ENCODE peak calls at places on chromosomes 3 and 15, in four cellular contexts. I, R, B and G are unnamed samples.

GRCh38 chr3:97959863-97960262 is 12.4 kb downstream of the RIOX2 start:
- DNase-seq in I (no peak), R (no peak), B (no peak), G (no peak)

GRCh38 chr15:85168642-85169173 is 187.1 kb downstream of the PDE8A start:
- DNase-seq in I (peak), R (peak), B (peak), G (peak)

GRCh38 chr3:8987673-8988655 is 24.7 kb upstream of the RAD18 start:
- DNase-seq in I (peak), R (peak), B (peak), G (peak)

GRCh38 chr3:179348325-179349013 is 960 bp downstream of the MFN1 start:
- DNase-seq in I (peak), R (no peak), B (no peak), G (peak)

GRCh38 chr15:71743861-71744382 is 66.4 kb upstream of the NR2E3 start:
- DNase-seq in I (peak), R (peak), B (peak), G (peak)

GRCh38 chr3:58623478-58623877 is 43.1 kb downstream of the FAM3D start:
- DNase-seq in I (no peak), R (no peak), B (no peak), G (no peak)

GRCh38 chr3:141575879-141576743 is 89.3 kb downstream of the RASA2 start:
- DNase-seq in I (no peak), R (peak), B (no peak), G (peak)

GRCh38 chr3:38268522-38268921 is 2.9 kb downstream of the SLC22A13 start:
- DNase-seq in I (no peak), R (no peak), B (no peak), G (no peak)

GRCh38 chr3:195372220-195372619 is 70.6 kb downstream of the ACAP2 start:
- DNase-seq in I (peak), R (no peak), B (no peak), G (peak)

GRCh38 chr15:31345606-31346366 is 19.2 kb downstream of the KLF13 start:
- DNase-seq in I (no peak), R (peak), B (no peak), G (no peak)

GRCh38 chr3:15979490-15979889 is 181.7 kb upstream of the ANKRD28 start:
- DNase-seq in I (no peak), R (no peak), B (no peak), G (no peak)

GRCh38 chr3:15976524-15976923 is 178.7 kb upstream of the ANKRD28 start:
- DNase-seq in I (peak), R (no peak), B (no peak), G (no peak)

GRCh38 chr3:15977089-15977488 is 179.3 kb upstream of the ANKRD28 start:
- DNase-seq in I (no peak), R (no peak), B (no peak), G (no peak)

GRCh38 chr3:15979900-15980299 is 182.1 kb upstream of the ANKRD28 start:
- DNase-seq in I (no peak), R (no peak), B (no peak), G (no peak)

DNA sequence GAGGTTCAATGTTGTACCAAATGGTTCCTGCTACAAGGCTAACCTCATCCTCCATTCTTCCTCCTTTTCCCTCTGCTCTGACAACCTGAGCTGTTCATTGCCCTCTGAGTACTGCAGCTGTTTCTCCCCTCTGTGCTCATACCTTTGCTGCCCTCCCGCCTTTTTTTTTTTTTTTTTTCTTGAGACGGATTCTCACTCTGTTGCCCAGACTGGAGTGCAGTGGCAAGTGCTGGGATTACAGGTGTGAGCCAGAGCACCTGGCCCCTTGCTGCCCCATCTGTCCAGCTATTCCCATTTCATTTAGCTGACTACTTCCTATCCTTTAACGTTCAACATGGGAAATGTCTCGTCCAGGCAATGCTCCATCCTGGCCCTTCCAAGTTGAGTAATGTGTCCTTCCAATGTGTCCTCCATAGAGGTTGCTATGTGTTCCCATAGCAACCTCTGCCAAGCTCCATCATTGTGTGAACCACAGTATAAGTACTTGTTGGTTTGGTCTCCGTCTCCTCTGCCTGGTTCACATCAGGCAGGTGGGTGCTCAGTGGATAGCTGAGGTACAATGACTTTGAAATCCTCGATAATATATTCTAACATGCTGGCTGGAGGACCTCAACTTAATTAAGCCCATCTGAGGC is 179.9 kb upstream of the ANKRD28 start:
- DNase-seq in I (no peak), R (no peak), B (no peak), G (no peak)
- TF ChIP-seq CTCF in I (no peak), R (no peak), B (no peak), G (no peak)

GRCh38 chr3:14152233-14152962 is 26.0 kb downstream of the XPC start:
- DNase-seq in I (no peak), R (peak), B (no peak), G (no peak)
- TF ChIP-seq CTCF in I (peak), R (peak), B (no peak), G (no peak)

GRCh38 chr3:50632450-50632849 is 15.5 kb downstream of the MAPKAPK3 start:
- DNase-seq in I (no peak), R (no peak), B (no peak), G (no peak)

GRCh38 chr3:50633233-50633795 is 16.4 kb downstream of the MAPKAPK3 start:
- DNase-seq in I (no peak), R (no peak), B (no peak), G (no peak)

GRCh38 chr3:50630394-50630793 is 13.4 kb downstream of the MAPKAPK3 start:
- DNase-seq in I (no peak), R (no peak), B (no peak), G (no peak)

GRCh38 chr3:50628601-50629000 is 11.7 kb downstream of the MAPKAPK3 start:
- DNase-seq in I (no peak), R (no peak), B (no peak), G (no peak)

DNA sequence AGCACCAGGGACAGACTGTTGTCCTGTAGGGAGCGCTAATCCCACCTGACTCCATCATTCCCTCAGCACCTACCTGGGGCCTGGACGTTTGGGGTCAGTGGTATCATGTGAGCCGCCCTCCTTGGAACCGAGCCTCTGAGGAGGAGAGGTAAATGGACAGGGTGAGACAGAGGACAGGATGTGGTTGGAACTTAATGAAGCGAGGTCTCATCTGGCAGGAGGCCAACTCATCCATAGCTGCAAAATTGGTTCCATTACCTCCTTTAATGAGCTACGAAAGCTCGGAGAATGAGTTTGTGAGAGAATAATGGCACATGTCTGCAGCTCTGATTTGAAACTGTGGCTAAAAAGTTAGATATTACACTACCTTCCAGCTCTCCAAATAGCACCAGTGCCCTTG is 14.0 kb downstream of the MAPKAPK3 start:
- DNase-seq in I (no peak), R (no peak), B (no peak), G (no peak)
- TF ChIP-seq CTCF in I (no peak), R (no peak), B (no peak), G (no peak)

DNA sequence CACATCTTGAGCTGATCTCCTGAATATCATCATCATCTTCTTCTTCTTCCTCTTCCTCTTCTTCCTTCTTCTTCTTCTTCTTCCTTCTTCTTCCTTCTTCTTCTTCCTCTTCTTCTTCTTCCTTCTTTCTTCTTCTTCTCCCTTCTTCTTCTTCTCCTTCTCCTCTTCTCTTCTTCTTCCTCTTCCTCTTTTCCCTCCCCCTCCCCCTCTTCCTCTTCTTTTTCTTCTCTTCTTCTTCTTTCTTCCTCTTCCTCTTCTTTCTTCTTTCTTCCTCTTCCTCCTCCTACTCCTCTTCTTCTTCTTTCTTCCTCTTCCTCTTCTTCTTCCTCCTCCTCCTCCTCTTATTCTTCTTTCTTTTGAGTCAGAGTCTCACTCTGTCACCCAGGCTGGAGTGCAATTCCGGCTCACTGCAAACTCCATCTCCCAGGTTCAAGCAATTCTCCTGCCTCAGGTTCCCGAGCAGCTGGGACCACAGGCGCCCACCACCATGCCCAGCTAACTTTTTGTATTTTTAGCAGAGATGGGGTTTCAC is 197.9 kb upstream of the NANOGP8 start:
- DNase-seq in I (no peak), R (no peak), B (no peak), G (no peak)
- TF ChIP-seq CTCF in I (no peak), R (no peak), B (no peak), G (no peak)

GRCh38 chr3:157542711-157543485 is 39.7 kb upstream of the VEPH1 start:
- DNase-seq in I (peak), R (no peak), B (peak), G (peak)
- TF ChIP-seq CTCF in I (no peak), R (no peak), B (no peak), G (no peak)

DNA sequence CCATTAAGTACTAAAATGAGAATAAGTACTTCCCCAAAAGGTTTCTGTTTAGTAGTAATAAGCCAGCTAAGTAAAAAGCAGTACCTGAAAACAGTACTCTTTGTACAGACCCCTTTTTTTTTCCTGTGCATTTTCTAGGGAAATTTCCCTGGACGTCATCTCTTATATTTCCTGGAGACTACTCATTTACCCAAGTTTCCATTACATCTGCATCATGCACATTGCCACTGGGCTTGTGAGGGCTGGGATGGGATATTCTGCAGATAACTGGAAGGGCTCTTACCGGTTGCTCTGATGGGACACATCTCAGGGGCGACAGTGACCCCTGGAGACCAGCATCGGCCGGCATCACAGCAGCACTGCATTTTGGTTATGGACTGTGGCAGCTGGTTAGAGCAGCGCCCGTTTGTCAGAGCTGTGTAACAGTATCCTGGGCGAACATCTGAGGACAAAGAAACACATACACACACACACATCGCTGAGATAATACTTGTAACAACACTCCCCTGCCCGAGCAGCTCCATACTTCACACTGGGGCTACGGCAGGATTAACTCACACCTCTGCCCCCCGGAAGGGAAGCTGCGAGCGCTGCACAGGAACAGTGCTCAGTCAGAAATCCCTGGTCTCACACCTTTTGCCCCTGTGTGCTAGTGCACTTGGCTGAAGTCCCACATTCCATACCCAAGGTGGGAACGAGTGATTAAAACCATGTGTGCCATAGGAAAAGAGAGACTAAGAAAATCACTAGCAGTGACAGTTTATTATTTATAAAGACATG is 124.9 kb downstream of the FBN1 start:
- DNase-seq in I (no peak), R (no peak), B (no peak), G (peak)
- TF ChIP-seq CTCF in I (no peak), R (no peak), B (no peak), G (no peak)

GRCh38 chr15:25236143-25236860 is 202.5 kb downstream of the UBE3A start:
- DNase-seq in I (no peak), R (no peak), B (no peak), G (no peak)
- TF ChIP-seq CTCF in I (no peak), R (no peak), B (no peak), G (no peak)

GRCh38 chr3:14392231-14392630 is 10.2 kb upstream of the SLC6A6 start:
- DNase-seq in I (no peak), R (no peak), B (no peak), G (no peak)
- TF ChIP-seq CTCF in I (no peak), R (no peak), B (no peak), G (no peak)